ENCODE peak calls at places on chromosome 1, in seven cellular contexts. F is thoracic aorta, Y is GM13977, X is GM20000, Z is AG04450, D is BE2C, S is breast epithelium. L is an unnamed sample.

GRCh38 chr1:184075040-184076029 is 23.8 kb downstream of the TSEN15 start:
- DNase-seq in F (no peak), Y (peak), X (peak), Z (no peak), D (peak), S (no peak), L (no peak)

GRCh38 chr1:183580281-183580682 is 10.0 kb downstream of the NCF2 start:
- DNase-seq in F (no peak), Y (peak), X (no peak), Z (no peak), D (peak), S (no peak), L (no peak)

GRCh38 chr1:32716312-32717126 is 13.9 kb upstream of the SYNC start:
- DNase-seq in F (no peak), Y (peak), X (peak), Z (no peak), D (peak), S (peak), L (peak)

GRCh38 chr1:192545781-192546521 is 29.6 kb upstream of the RGS1 start:
- DNase-seq in F (no peak), Y (no peak), X (peak), Z (no peak), D (no peak), S (no peak), L (no peak)

GRCh38 chr1:231279081-231279480 is 38.1 kb downstream of the GNPAT start:
- DNase-seq in F (no peak), Y (no peak), X (no peak), Z (no peak), D (no peak), S (no peak), L (no peak)

GRCh38 chr1:189500777-189501176 is 976.9 kb downstream of the BRINP3 start:
- DNase-seq in F (no peak), Y (no peak), X (no peak), Z (peak), D (no peak), S (no peak), L (no peak)

GRCh38 chr1:226737819-226738420 is 1.2 kb downstream of the ITPKB start:
- DNase-seq in F (no peak), Y (no peak), X (peak), Z (no peak), D (peak), S (peak), L (peak)

GRCh38 chr1:58909162-58909560 is 125.3 kb upstream of the JUN start:
- DNase-seq in F (no peak), Y (no peak), X (no peak), Z (no peak), D (no peak), S (no peak), L (no peak)

GRCh38 chr1:184118051-184118450 is 66.5 kb downstream of the TSEN15 start:
- DNase-seq in F (no peak), Y (no peak), X (no peak), Z (peak), D (no peak), S (no peak), L (no peak)

GRCh38 chr1:172903581-172904220 is 147.0 kb downstream of the TNFSF18 start:
- DNase-seq in F (no peak), Y (no peak), X (no peak), Z (no peak), D (no peak), S (no peak), L (no peak)

GRCh38 chr1:77303387-77303786 is 21.6 kb downstream of the AK5 start:
- DNase-seq in F (no peak), Y (no peak), X (no peak), Z (no peak), D (no peak), S (no peak), L (no peak)

GRCh38 chr1:10788592-10789006 is 7.8 kb downstream of the CASZ1 start:
- DNase-seq in F (no peak), Y (no peak), X (no peak), Z (no peak), D (peak), S (no peak), L (peak)

GRCh38 chr1:2523191-2523890 is 3.1 kb downstream of the PANK4 start:
- DNase-seq in F (no peak), Y (no peak), X (no peak), Z (no peak), D (no peak), S (no peak), L (no peak)

GRCh38 chr1:116168277-116169032 is 57.3 kb downstream of the MAB21L3 start:
- DNase-seq in F (no peak), Y (peak), X (peak), Z (no peak), D (no peak), S (peak), L (peak)

GRCh38 chr1:46187106-46187869 is 10.9 kb downstream of the POMGNT1 start:
- DNase-seq in F (no peak), Y (no peak), X (no peak), Z (no peak), D (no peak), S (no peak), L (no peak)

GRCh38 chr1:36092798-36093185 is 4.1 kb downstream of the ADPRS start:
- DNase-seq in F (no peak), Y (no peak), X (no peak), Z (no peak), D (no peak), S (no peak), L (no peak)

GRCh38 chr1:93758842-93759515 is 77.3 kb upstream of the BCAR3 start:
- DNase-seq in F (no peak), Y (no peak), X (no peak), Z (no peak), D (peak), S (no peak), L (peak)

GRCh38 chr1:24847995-24848857 is 81.8 kb downstream of the RUNX3 start:
- DNase-seq in F (peak), Y (peak), X (peak), Z (peak), D (peak), S (peak), L (peak)

GRCh38 chr1:200512191-200512590 is 102.4 kb upstream of the ZNF281 start:
- DNase-seq in F (no peak), Y (no peak), X (no peak), Z (peak), D (no peak), S (no peak), L (no peak)

GRCh38 chr1:229557214-229557850 is 1.2 kb downstream of the ABCB10 start:
- DNase-seq in F (no peak), Y (peak), X (peak), Z (no peak), D (no peak), S (no peak), L (no peak)

GRCh38 chr1:229556551-229556950 is 2.0 kb downstream of the ABCB10 start:
- DNase-seq in F (no peak), Y (no peak), X (no peak), Z (no peak), D (no peak), S (no peak), L (no peak)

GRCh38 chr1:229554886-229555621 is 3.5 kb downstream of the ABCB10 start:
- DNase-seq in F (no peak), Y (no peak), X (no peak), Z (no peak), D (no peak), S (no peak), L (no peak)

GRCh38 chr1:229557913-229558414 is 543 bp downstream of the ABCB10 start:
- DNase-seq in F (no peak), Y (peak), X (peak), Z (no peak), D (peak), S (no peak), L (peak)

DNA sequence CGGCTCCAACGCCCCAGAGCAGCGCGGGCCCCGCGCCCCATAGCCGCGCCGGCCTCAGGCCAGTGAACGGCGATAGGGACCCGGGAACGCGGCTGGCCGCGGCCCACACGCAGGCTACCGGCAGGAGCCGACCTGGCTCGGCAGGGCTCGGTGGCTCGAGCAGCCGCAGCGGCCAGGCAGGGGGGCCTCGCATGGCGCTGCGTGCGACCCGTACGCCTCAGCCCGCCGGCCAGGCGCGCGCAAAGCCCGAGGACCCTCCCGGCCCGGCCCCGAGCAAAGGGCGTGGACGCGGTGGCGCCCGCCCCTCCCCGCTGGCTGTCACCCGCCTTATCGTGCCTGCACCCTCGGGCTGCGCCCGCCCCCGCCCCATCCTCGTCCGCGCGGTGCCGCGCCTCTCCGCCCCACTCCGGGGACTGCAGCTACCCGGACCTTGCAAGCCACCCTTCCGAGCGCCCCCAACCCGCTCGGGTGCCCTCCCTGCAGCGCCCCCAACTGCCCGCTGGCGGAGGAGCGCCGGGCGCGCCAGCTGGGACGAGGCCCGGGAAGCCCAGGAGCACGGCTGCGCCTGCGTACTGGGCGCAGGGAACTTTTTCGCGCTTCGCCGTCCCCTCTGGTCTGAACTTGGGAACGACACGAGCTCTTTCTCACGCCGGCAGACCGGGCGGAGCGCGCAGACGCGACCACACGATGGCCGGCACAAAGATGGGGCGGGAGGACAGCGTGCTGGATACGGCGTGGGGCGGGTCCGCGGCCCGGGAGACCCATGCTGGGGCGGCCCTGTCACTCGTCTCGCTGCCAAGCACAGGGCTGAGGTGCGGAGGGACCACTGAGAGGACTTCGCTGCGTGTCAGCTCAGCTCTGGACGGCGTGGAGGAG is at the start of gene ABCB10:
- DNase-seq in F (peak), Y (peak), X (peak), Z (peak), D (peak), S (peak), L (peak)
- TF ChIP-seq CTCF in F (peak), Y (peak), X (peak), Z (peak), D (peak), S (peak), L (peak)

GRCh38 chr1:221272940-221273339 is 393.7 kb downstream of the HLX start:
- DNase-seq in F (no peak), Y (no peak), X (no peak), Z (no peak), D (no peak), S (no peak), L (no peak)
- TF ChIP-seq CTCF in F (no peak), Y (no peak), X (no peak), Z (no peak), D (no peak), S (no peak), L (no peak)

GRCh38 chr1:11946647-11947046 is 12.1 kb downstream of the PLOD1 start:
- DNase-seq in F (no peak), Y (no peak), X (no peak), Z (no peak), D (no peak), S (no peak), L (no peak)
- TF ChIP-seq CTCF in F (no peak), Y (no peak), X (no peak), Z (no peak), D (no peak), S (no peak), L (no peak)

DNA sequence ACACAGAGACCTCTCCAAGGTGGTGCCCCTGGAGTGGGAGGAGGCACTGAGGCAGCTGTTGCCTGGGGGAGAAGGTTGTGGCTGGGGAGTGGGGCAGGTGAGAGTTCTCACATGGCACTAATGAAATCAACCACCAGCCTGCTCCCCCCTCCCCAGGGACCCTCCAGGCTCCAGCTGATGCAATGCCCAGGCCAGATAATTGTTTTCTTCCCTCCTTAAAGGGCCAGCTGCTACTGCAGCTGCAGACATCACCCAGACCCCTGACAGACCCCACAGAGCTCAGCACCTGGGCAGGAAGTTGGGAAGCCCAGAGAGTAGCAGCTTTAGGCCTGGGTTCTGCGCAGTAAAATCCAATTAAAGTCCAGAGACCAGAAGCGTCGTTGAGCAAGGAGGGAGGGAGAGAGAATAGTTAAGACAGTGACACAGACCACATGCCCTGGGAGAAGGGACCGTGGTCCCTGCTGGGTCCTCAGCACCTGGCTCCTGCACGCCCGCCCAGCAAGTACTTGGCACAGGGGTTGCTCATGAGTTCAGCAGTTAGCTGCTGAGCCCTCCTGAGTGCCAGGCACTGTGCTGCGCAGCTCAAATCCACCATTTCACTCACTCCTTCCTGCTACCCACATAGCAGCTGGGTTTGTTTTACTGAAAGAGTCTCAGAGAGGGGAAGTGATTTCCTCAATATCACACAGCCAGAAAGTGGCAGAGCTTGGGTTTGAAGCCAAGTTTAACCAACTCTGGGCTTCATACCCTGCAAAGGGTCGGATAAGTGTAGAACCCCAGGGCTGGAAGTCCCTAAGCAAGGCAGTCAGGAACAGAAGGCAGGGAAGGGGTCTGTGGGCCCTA is 1.9 kb downstream of the RIMS3 start:
- DNase-seq in F (no peak), Y (no peak), X (no peak), Z (no peak), D (peak), S (no peak), L (peak)
- TF ChIP-seq CTCF in F (no peak), Y (no peak), X (no peak), Z (no peak), D (no peak), S (no peak), L (no peak)

GRCh38 chr1:166036092-166036491 is 130.7 kb downstream of the FAM78B start:
- DNase-seq in F (no peak), Y (no peak), X (no peak), Z (no peak), D (no peak), S (no peak), L (no peak)
- TF ChIP-seq CTCF in F (no peak), Y (no peak), X (no peak), Z (no peak), D (no peak), S (no peak), L (no peak)

GRCh38 chr1:85240174-85240601 is 19.3 kb downstream of the C1orf52 start:
- DNase-seq in F (no peak), Y (peak), X (peak), Z (no peak), D (no peak), S (no peak), L (no peak)
- TF ChIP-seq CTCF in F (no peak), Y (peak), X (no peak), Z (no peak), D (no peak), S (no peak), L (no peak)